ENCODE peak calls at places on chromosomes 13 and 19, in six cellular contexts. X, H, C, G, I and S are unnamed samples.

GRCh38 chr19:54077334-54077733 is 3.8 kb downstream of the TARM1 start:
- DNase-seq in G (no peak), I (no peak), C (no peak), H (no peak), X (no peak), S (no peak)

GRCh38 chr13:104466016-104466415 is 1399.8 kb upstream of the SLC10A2 start:
- DNase-seq in C (no peak), X (no peak), H (no peak), G (no peak), I (no peak), S (no peak)

GRCh38 chr19:10230904-10231623 is at the start of gene S1PR2:
- DNase-seq in C (peak), H (no peak), G (peak), I (peak), X (peak), S (peak)

GRCh38 chr13:29428310-29428991 is 167.0 kb downstream of the SLC7A1 start:
- DNase-seq in C (peak), X (no peak), G (no peak), I (peak), H (no peak), S (no peak)

GRCh38 chr13:41827507-41828213 is 133.2 kb downstream of the VWA8 start:
- DNase-seq in I (peak), C (no peak), X (peak), G (no peak), H (peak), S (no peak)

GRCh38 chr19:35879068-35879467 is 10.7 kb downstream of the APLP1 start:
- DNase-seq in G (no peak), H (no peak), I (no peak), C (no peak), X (no peak), S (no peak)

GRCh38 chr19:58052256-58052655 is 6.8 kb upstream of the ZNF135 start:
- DNase-seq in C (no peak), H (no peak), I (no peak), G (no peak), X (no peak), S (no peak)

GRCh38 chr13:35697281-35697680 is 220.8 kb upstream of the MAB21L1 start:
- DNase-seq in I (no peak), C (no peak), G (no peak), X (no peak), H (no peak), S (no peak)

GRCh38 chr19:4120531-4120930 is 3.4 kb downstream of the MAP2K2 start:
- DNase-seq in I (peak), H (no peak), X (no peak), G (no peak), C (no peak), S (no peak)

GRCh38 chr19:609001-609340 is 19.3 kb downstream of the HCN2 start:
- DNase-seq in X (no peak), C (no peak), G (peak), H (no peak), I (no peak), S (no peak)

GRCh38 chr13:75798353-75799245 is 162.5 kb downstream of the LMO7 start:
- DNase-seq in G (no peak), X (no peak), H (peak), C (no peak), I (peak), S (no peak)